ENCODE peak calls at places on chromosomes 6 and 20, in four cellular contexts. B is HepG2, E is K562, J is GM12878. G is an unnamed sample.

GRCh38 chr6:86010915-86011786 is 368.5 kb upstream of the SYNCRIP start:
- DNase-seq in J (no peak), E (no peak), B (no peak), G (no peak)

GRCh38 chr20:25006431-25007167 is 14.0 kb upstream of the APMAP start:
- DNase-seq in B (no peak), J (no peak), E (no peak), G (no peak)

GRCh38 chr6:82144007-82144851 is 103.3 kb downstream of the IBTK start:
- DNase-seq in B (peak), E (no peak), J (peak), G (peak)

GRCh38 chr6:124551711-124552233 is 410.5 kb upstream of the RNF217 start:
- DNase-seq in J (no peak), B (no peak), E (no peak), G (no peak)

GRCh38 chr6:41736207-41736710 is 851 bp upstream of the TFEB start:
- DNase-seq in J (no peak), B (no peak), E (peak), G (no peak)

GRCh38 chr20:21840991-21841390 is 135.5 kb downstream of the PAX1 start:
- DNase-seq in E (no peak), B (no peak), J (no peak), G (no peak)

GRCh38 chr6:56399672-56400263 is 152.4 kb upstream of the COL21A1 start:
- DNase-seq in E (no peak), J (no peak), B (peak), G (no peak)

GRCh38 chr20:22501566-22502344 is 82.6 kb downstream of the FOXA2 start:
- DNase-seq in J (no peak), E (no peak), B (no peak), G (no peak)

GRCh38 chr20:32858873-32859372 is at the start of gene EFCAB8:
- DNase-seq in E (peak), J (no peak), B (no peak), G (no peak)

GRCh38 chr6:166251196-166251595 is 57.0 kb downstream of the PRR18 start:
- DNase-seq in B (no peak), E (no peak), J (no peak), G (no peak)

GRCh38 chr20:39986231-39986904 is 702.7 kb downstream of the MAFB start:
- DNase-seq in B (no peak), J (no peak), E (no peak), G (no peak)

GRCh38 chr20:50848341-50848808 is 53.5 kb downstream of the BCAS4 start:
- DNase-seq in E (no peak), B (no peak), J (no peak), G (no peak)

GRCh38 chr6:23522751-23523527 is 603.1 kb upstream of the NRSN1 start:
- DNase-seq in J (no peak), B (no peak), E (no peak), G (no peak)

GRCh38 chr6:90192857-90193256 is 103.8 kb downstream of the BACH2 start:
- DNase-seq in J (no peak), E (no peak), B (no peak), G (no peak)

GRCh38 chr6:116060572-116061283 is at the start of gene FRK:
- DNase-seq in E (no peak), J (no peak), B (peak), G (peak)

GRCh38 chr20:61911824-61912223 is 153.9 kb downstream of the TAF4 start:
- DNase-seq in J (no peak), B (no peak), E (no peak), G (no peak)

GRCh38 chr6:30880563-30881252 is 3.6 kb upstream of the DDR1 start:
- DNase-seq in E (no peak), J (no peak), B (no peak), G (no peak)

GRCh38 chr6:135922170-135922569 is 70.7 kb downstream of the PDE7B start:
- DNase-seq in J (no peak), E (no peak), B (no peak), G (no peak)

GRCh38 chr20:1211954-1212497 is 8.8 kb downstream of the C20orf202 start:
- DNase-seq in B (no peak), J (no peak), E (peak), G (no peak)

GRCh38 chr20:45998761-45999160 is 9.9 kb upstream of the MMP9 start:
- DNase-seq in B (no peak), J (no peak), E (no peak), G (no peak)

GRCh38 chr20:63495771-63496403 is 3.0 kb downstream of the EEF1A2 start:
- DNase-seq in E (peak), B (peak), J (no peak), G (peak)

GRCh38 chr6:137490506-137490905 is 3.7 kb downstream of the OLIG3 start:
- DNase-seq in J (no peak), B (no peak), E (no peak), G (no peak)

GRCh38 chr6:118663993-118664985 is 12.9 kb upstream of the CEP85L start:
- DNase-seq in J (no peak), B (no peak), E (no peak), G (no peak)
- TF ChIP-seq RAD21 in J (no peak), B (no peak), E (no peak), G (no peak)

GRCh38 chr6:35427435-35427834 is 24.7 kb upstream of the FANCE start:
- DNase-seq in J (no peak), E (no peak), B (no peak), G (no peak)

GRCh38 chr6:35429463-35429862 is 22.7 kb upstream of the FANCE start:
- DNase-seq in J (no peak), E (no peak), B (no peak), G (no peak)

GRCh38 chr6:35427851-35428321 is 24.3 kb upstream of the FANCE start:
- DNase-seq in B (no peak), E (no peak), J (no peak), G (no peak)

GRCh38 chr6:35426074-35426473 is 26.1 kb upstream of the FANCE start:
- DNase-seq in B (no peak), J (no peak), E (no peak), G (no peak)

DNA sequence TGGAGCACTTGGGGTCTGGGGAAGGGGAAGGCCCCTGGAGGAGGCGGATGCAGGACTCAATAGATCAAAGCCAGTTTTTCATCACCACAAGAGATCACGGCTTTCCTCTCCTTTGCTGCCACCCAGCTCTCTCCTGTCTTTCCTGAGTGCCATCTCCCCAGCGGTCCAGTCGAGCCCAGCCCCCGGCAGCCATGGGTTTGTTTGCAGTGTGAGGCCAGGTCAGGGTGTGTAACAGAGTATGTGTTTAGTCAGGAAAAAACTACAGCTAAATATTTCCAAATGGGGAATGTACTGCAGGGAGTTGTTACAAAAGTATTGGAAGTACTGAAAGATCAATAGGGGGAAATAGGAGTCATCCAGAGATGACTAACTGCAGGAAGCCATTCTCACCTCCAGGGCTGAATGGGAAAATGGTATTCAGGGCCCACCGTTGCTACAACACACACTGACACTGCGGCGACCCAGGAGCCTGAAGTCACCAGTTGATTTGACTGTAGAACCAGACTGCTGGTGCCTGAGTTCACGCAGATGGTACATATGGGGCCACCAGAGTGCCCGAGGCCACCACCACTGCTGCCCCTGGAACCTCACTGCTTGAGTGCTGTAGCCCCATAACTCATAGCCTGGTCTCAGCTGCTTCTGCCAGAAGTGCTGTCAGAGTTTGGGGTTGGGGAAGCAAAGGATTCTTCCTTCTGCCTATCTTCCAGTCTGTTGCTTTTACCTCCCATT is 23.6 kb upstream of the FANCE start:
- DNase-seq in E (no peak), B (peak), J (no peak), G (no peak)
- TF ChIP-seq KDM1A in E (no peak), B (no peak), J (no peak), G (no peak)

GRCh38 chr20:35942243-35942642 is 12.1 kb downstream of the SCAND1 start:
- DNase-seq in B (no peak), J (no peak), E (no peak), G (no peak)
- TF ChIP-seq RAD21 in B (no peak), J (no peak), E (no peak), G (no peak)

GRCh38 chr6:17349437-17349836 is 44.0 kb upstream of the CAP2 start:
- DNase-seq in E (no peak), J (no peak), B (peak), G (peak)
- TF ChIP-seq KDM1A in E (no peak), J (no peak), B (no peak), G (no peak)

GRCh38 chr6:3351105-3351676 is 92.4 kb downstream of the PSMG4 start:
- DNase-seq in E (peak), B (no peak), J (no peak), G (no peak)
- TF ChIP-seq RAD21 in E (no peak), B (no peak), J (no peak), G (no peak)

GRCh38 chr6:133241088-133241900 is at the start of gene EYA4:
- DNase-seq in E (no peak), J (no peak), B (no peak), G (peak)

GRCh38 chr6:133244502-133244901 is 3.3 kb downstream of the EYA4 start:
- DNase-seq in J (no peak), E (no peak), B (no peak), G (no peak)

GRCh38 chr6:133241901-133242760 is 974 bp downstream of the EYA4 start:
- DNase-seq in J (no peak), E (no peak), B (no peak), G (no peak)

GRCh38 chr6:133243723-133244122 is 2.6 kb downstream of the EYA4 start:
- DNase-seq in B (no peak), J (no peak), E (no peak), G (no peak)

DNA sequence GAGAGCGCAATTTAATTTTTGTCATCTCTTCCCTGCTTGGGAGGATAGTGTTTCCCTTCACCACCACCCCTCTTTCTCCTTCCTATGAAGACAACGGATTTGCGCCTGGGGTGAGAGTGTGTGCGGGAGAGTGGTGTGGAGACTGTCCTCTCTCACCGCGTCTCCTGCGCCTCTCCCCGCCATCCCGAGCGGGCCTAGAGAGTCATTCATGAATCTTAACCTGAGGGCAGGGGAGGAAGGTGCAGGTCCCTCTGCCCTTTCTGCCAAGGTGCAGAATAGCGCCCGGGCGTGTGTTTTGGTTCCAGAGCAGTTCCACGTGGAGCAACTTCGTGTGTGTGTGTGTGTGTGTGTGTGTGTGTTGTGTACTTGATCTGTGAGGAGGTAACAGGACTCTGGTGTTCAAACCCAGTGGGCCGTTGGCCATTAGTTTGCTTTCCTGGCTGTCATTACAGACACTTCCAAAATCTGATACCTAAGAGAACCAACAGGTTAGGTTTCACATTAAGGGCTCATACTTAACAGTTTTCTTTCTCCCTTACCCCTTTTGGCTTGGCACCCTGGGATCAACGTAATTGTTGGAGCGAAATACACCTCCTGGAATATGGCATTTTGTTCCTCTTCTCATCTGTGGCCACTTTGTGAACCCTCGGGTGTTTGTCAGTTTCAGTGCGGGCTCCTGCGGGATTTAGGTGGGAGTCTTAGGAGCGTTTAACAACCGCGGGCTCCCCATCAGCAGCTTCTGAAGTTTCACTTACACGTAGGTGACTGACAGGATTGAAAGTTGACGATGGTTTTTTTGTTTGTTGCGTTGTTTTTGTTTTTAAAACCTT is 1.8 kb downstream of the EYA4 start:
- DNase-seq in E (no peak), J (no peak), B (no peak), G (peak)
- TF ChIP-seq KDM1A in E (no peak), J (no peak), B (no peak), G (no peak)

G was measured in A549.